ENCODE peak calls at places on chromosomes 4 and X, in four cellular contexts. H is psoas muscle, P is cardiac muscle cell, A is iPS DF 6.9. U is an unnamed sample.

GRCh38 chr4:8582941-8583654 is 2.9 kb downstream of the GPR78 start:
- DNase-seq in P (no peak), H (peak), A (no peak), U (no peak)

GRCh38 chrX:17829526-17829925 is 31.6 kb downstream of the RAI2 start:
- DNase-seq in A (no peak), P (no peak), H (no peak), U (no peak)

GRCh38 chrX:136600059-136600458 is 47.9 kb upstream of the CD40LG start:
- DNase-seq in A (no peak), H (no peak), P (no peak), U (no peak)

GRCh38 chr4:38860788-38861424 is 4.3 kb upstream of the TLR6 start:
- DNase-seq in P (peak), A (peak), H (no peak), U (no peak)

GRCh38 chr4:119103263-119103662 is 32.4 kb upstream of the MYOZ2 start:
- DNase-seq in H (peak), P (no peak), A (no peak), U (no peak)

GRCh38 chr4:137156054-137156453 is 376.2 kb downstream of the PCDH18 start:
- DNase-seq in A (no peak), H (no peak), P (no peak), U (no peak)

GRCh38 chr4:114043116-114043515 is 63.7 kb upstream of the ARSJ start:
- DNase-seq in A (no peak), P (no peak), H (no peak), U (no peak)

GRCh38 chrX:119477812-119478232 is 9.6 kb downstream of the SLC25A5 start:
- DNase-seq in A (no peak), H (peak), P (no peak), U (no peak)

GRCh38 chr4:152719856-152720556 is 40.2 kb upstream of the TMEM154 start:
- DNase-seq in P (no peak), A (no peak), H (no peak), U (no peak)

GRCh38 chr4:139794158-139794954 is 128.7 kb downstream of the MGST2 start:
- DNase-seq in A (no peak), H (no peak), P (no peak), U (no peak)

GRCh38 chr4:94798808-94799207 is 41.1 kb downstream of the BMPR1B start:
- DNase-seq in A (no peak), P (no peak), H (no peak), U (no peak)
- H3K27ac ChIP-seq in A (no peak), P (no peak), H (no peak), U (no peak)

GRCh38 chr4:26120098-26120795 is 200.6 kb upstream of the RBPJ start:
- DNase-seq in A (no peak), P (no peak), H (no peak), U (no peak)
- H3K27ac ChIP-seq in A (no peak), P (no peak), H (no peak), U (no peak)

GRCh38 chr4:71132486-71132885 is 139.0 kb downstream of the DCK start:
- DNase-seq in A (no peak), P (no peak), H (no peak), U (no peak)

GRCh38 chr4:71126719-71127118 is 133.3 kb downstream of the DCK start:
- DNase-seq in H (no peak), A (no peak), P (no peak), U (no peak)

GRCh38 chr4:71133491-71133890 is 140.0 kb downstream of the DCK start:
- DNase-seq in P (no peak), A (no peak), H (no peak), U (no peak)

GRCh38 chr4:71136071-71136470 is 142.6 kb downstream of the DCK start:
- DNase-seq in H (no peak), P (peak), A (no peak), U (no peak)

GRCh38 chr4:71130827-71131603 is 137.6 kb downstream of the DCK start:
- DNase-seq in A (no peak), P (no peak), H (no peak), U (no peak)
- H3K27ac ChIP-seq in A (no peak), P (no peak), H (no peak), U (no peak)

GRCh38 chrX:28847423-28847822 is 260.2 kb downstream of the IL1RAPL1 start:
- DNase-seq in H (no peak), A (no peak), P (no peak), U (peak)
- H3K27ac ChIP-seq in H (no peak), A (no peak), P (no peak), U (peak)

U was measured in caudate nucleus.